ENCODE peak calls at places on chromosomes 1 and 21, in six cellular contexts. P, S, M, N, L and J are unnamed samples.

GRCh38 chr1:204448321-204448964 is 36.8 kb upstream of the PPP1R15B start:
- DNase-seq in N (peak; percentile 68), P (no peak), S (no peak), M (no peak), L (no peak), J (no peak)

GRCh38 chr1:119595606-119596005 is 52.5 kb downstream of the ZNF697 start:
- DNase-seq in P (no peak), M (peak; percentile 54), N (no peak), L (no peak), S (no peak), J (no peak)

GRCh38 chr1:27536767-27537166 is 46.8 kb upstream of the WASF2 start:
- DNase-seq in M (peak; percentile 91), P (peak; percentile 81), N (no peak), L (no peak), S (peak; percentile 12), J (no peak)

GRCh38 chr1:62038594-62039284 is 155.9 kb upstream of the L1TD1 start:
- DNase-seq in S (no peak), P (no peak), N (no peak), M (no peak), L (no peak), J (no peak)

GRCh38 chr1:42944207-42944928 is 14.3 kb downstream of the SLC2A1 start:
- DNase-seq in N (peak; percentile 85), M (no peak), L (no peak), S (no peak), P (peak; percentile 86), J (no peak)

GRCh38 chr1:174966000-174966572 is 33.7 kb upstream of the CACYBP start:
- DNase-seq in L (no peak), S (no peak), M (peak; percentile 46), P (no peak), N (no peak), J (no peak)

GRCh38 chr1:119659628-119660027 is 11.6 kb upstream of the ZNF697 start:
- DNase-seq in L (no peak), P (peak; percentile 26), S (no peak), M (peak; percentile 88), N (no peak), J (no peak)

GRCh38 chr21:36113647-36114428 is 21.0 kb upstream of the CBR3 start:
- DNase-seq in M (no peak), L (peak; percentile 15), P (no peak), S (no peak), N (peak; percentile 85), J (no peak)

GRCh38 chr1:244099258-244099930 is 48.3 kb downstream of the ZBTB18 start:
- DNase-seq in S (no peak), P (no peak), L (no peak), M (no peak), N (no peak), J (no peak)

GRCh38 chr1:114671011-114671938 is 1.4 kb upstream of the DENND2C start:
- DNase-seq in N (no peak), L (no peak), P (no peak), S (no peak), M (peak; percentile 21), J (no peak)

GRCh38 chr1:156444407-156445001 is 56.1 kb downstream of the MEF2D start:
- DNase-seq in L (no peak), M (peak; percentile 30), P (no peak), S (peak; percentile 36), N (no peak), J (peak; percentile 32)

GRCh38 chr1:30966690-30967369 is 58.3 kb upstream of the SDC3 start:
- DNase-seq in P (peak; percentile 37), M (peak; percentile 84), N (no peak), L (no peak), S (no peak), J (no peak)

GRCh38 chr1:15540201-15540600 is 13.6 kb downstream of the DNAJC16 start:
- DNase-seq in S (no peak), L (no peak), M (peak; percentile 70), N (no peak), P (no peak), J (no peak)

GRCh38 chr21:38820471-38821239 is 14.9 kb downstream of the ETS2 start:
- DNase-seq in N (no peak), S (no peak), L (no peak), M (no peak), P (no peak), J (no peak)

GRCh38 chr1:25485536-25486235 is 55.0 kb downstream of the MACO1 start:
- DNase-seq in S (no peak), P (no peak), L (no peak), M (no peak), N (no peak), J (no peak)

GRCh38 chr1:25484096-25484495 is 53.4 kb downstream of the MACO1 start:
- DNase-seq in M (no peak), N (peak; percentile 71), S (no peak), P (peak; percentile 72), L (no peak), J (no peak)

GRCh38 chr1:25484533-25484932 is 53.8 kb downstream of the MACO1 start:
- DNase-seq in P (no peak), L (no peak), S (no peak), M (no peak), N (no peak), J (no peak)

GRCh38 chr1:25481625-25482024 is 50.9 kb downstream of the MACO1 start:
- DNase-seq in S (no peak), L (no peak), M (no peak), P (no peak), N (no peak), J (no peak)

DNA sequence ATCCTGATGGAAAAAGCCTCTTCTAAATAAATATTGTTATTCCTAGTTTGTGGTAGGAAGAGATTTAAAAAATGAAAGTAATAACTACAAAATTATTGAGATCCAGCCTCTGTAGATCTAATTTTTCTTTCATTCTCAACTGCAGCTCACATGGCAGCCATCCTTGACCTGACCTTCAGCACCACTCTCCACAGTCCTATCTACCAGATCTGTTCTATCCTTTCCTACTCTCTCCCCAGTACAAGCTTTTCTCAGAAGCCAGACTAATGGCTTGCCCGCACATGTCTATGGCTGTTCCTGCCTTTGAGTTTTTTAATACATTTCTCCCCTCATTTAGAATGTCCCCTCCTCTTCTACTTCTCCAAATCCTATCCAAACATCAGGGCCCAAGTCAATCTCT is 51.5 kb downstream of the MACO1 start:
- DNase-seq in N (no peak), M (no peak), L (no peak), P (no peak), S (no peak), J (no peak)
- H3K4me1 ChIP-seq in N (peaks cover 43% of the 10 kb centered on the region), M (peaks cover 33% of the 10 kb centered on the region), L (peaks cover 10% of the 10 kb centered on the region), P (peaks cover 36% of the 10 kb centered on the region), S (no peaks in the 10 kb centered on the region), J (peaks cover 3% of the 10 kb centered on the region)

GRCh38 chr1:245858022-245858421 is 649.1 kb downstream of the SMYD3 start:
- DNase-seq in M (no peak), P (no peak), N (no peak), L (no peak), S (no peak), J (no peak)

GRCh38 chr1:245859510-245860114 is 647.5 kb downstream of the SMYD3 start:
- DNase-seq in S (no peak), P (no peak), L (no peak), N (no peak), M (no peak), J (no peak)

GRCh38 chr1:245858683-245859509 is 648.2 kb downstream of the SMYD3 start:
- DNase-seq in P (no peak), L (no peak), N (no peak), S (no peak), M (peak; percentile 59), J (no peak)

GRCh38 chr1:245855846-245856730 is 651.0 kb downstream of the SMYD3 start:
- DNase-seq in S (no peak), M (no peak), P (no peak), N (no peak), L (no peak), J (no peak)

DNA sequence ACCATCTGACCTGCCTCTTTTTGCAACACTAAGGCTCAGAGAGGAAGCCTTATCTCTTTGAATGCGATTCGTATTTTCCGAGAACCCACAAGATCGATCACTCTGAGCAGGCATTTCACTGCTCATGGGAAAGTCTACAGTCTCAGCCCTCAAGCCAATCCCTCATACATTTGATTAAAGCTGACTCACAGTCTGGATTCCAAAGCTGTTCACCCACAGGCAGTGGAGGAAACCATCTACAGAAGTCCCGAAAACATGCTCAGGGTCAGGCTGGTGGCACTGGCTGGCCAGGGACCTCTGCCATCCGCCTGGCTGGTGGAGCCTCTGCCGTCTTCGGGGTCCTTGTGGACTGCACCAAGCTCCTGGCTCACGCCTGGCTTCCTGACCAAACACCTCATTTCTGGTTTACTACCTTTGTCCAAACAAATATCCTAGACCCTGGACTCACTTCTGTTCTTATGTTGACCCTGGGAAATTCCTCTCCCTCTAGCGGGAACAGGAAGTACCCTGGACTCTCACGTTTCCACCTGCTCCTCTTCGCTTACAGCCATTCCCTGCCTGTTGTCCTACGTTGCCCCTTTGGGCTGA is 650.0 kb downstream of the SMYD3 start:
- DNase-seq in S (no peak), P (no peak), M (peak; percentile 78), N (no peak), L (no peak), J (no peak)
- H3K4me1 ChIP-seq in S (no peaks in the 10 kb centered on the region), P (peaks cover 8% of the 10 kb centered on the region), M (peaks cover 7% of the 10 kb centered on the region), N (peaks cover 19% of the 10 kb centered on the region), L (no peaks in the 10 kb centered on the region), J (no peaks in the 10 kb centered on the region)

DNA sequence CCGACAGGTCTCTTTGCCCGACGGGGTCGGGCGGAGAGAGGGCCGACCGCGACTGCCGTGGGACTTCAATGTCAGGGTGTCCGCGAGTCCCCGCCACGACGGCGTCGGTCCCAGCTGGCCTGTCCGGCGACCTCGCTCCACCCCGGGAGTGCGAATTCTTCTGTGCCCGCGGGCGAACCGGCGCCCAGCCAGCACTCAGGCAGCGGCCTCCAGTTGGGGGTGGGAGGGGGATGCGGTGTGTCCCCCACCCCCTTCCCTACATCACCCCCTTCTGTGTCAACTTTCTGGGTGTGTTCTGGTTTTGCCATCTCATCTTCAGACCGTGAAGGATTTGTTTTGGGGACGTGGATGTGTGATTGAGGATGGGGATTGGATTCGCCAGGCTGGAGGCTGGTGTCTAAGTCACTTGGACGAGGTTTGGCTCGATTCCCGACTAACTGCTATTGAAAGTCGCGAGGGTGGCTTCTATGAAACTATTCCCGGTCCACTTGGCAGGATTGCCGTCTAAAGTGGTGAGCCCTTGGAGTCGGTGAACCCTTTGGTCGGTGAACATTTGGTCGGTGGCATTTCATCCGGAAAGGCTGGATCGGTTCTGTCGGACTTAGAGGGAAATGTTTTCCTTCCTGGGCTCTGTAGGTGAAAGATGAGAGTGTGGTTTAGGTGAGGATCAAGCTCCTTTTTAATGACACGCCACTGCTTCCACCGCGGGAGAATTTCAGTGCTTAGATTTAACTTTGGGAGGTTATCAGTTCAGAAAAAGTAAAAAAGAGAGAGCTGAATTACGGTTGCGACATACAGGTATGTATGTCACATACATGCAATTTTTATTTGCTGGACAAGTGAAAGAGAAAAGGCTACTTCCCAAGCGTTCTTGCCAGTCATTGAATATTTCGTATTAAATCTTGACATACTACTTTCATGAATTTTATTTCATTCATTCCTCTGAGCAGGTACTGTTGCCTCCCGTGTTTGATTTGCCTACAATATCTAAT is 771 bp downstream of the ABCD3 start:
- DNase-seq in N (peak; percentile 62), L (no peak), M (peak; percentile 46), S (peak; percentile 40), P (peak; percentile 66), J (peak; percentile 4)
- H3K4me1 ChIP-seq in N (peaks cover 61% of the 10 kb centered on the region), L (peaks cover 31% of the 10 kb centered on the region), M (peaks cover 27% of the 10 kb centered on the region), S (peaks cover 23% of the 10 kb centered on the region), P (peaks cover 60% of the 10 kb centered on the region), J (peaks cover 27% of the 10 kb centered on the region)

DNA sequence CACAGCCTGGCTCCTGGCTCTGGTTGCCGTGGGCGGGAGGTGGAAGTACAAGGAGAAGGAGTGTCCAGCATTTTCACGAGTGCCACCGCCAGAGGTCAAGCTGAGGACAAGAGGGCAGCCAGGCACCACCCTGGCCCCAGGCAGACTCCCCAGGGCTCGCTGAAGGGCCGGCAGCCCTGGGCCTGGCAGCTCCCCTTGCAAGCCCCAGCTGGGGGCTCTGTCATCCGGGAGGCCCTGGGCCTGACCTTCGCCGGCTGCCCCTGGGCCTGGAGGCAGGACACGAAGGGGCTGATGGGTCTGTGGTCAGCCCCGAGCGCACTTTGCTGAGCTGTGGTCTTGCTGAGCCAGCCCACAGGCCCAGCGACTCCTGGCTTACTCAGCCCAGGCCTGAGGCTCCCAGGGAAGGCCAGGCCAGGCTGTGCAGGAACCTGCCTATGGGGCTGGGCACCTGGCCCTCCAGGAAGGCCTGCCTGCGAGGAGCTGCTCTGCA is 74.9 kb downstream of the MORN1 start:
- DNase-seq in M (no peak), P (no peak), L (no peak), S (no peak), N (no peak), J (no peak)
- H3K4me1 ChIP-seq in M (peaks cover 27% of the 10 kb centered on the region), P (peaks cover 28% of the 10 kb centered on the region), L (peaks cover 44% of the 10 kb centered on the region), S (peaks cover 5% of the 10 kb centered on the region), N (peaks cover 69% of the 10 kb centered on the region), J (peaks cover 74% of the 10 kb centered on the region)